ENCODE peak calls at places on chromosomes 1 and 21, in four cellular contexts. A, V, E and Y are unnamed samples. For H3K9me3 and H3K4me1, the result is how much of the 10 kb centered on the place peaks cover.

GRCh38 chr1:41371630-41372599 is 10.7 kb downstream of the FOXO6 start:
- DNase-seq in A (peak), V (no peak), E (peak), Y (peak)

GRCh38 chr1:15153184-15153841 is at the start of gene TMEM51:
- DNase-seq in A (peak), V (peak), E (peak), Y (peak)

GRCh38 chr1:58524353-58524945 is 22.1 kb downstream of the OMA1 start:
- DNase-seq in A (peak), V (no peak), E (no peak), Y (no peak)

GRCh38 chr1:86068841-86069756 is 87.5 kb downstream of the COL24A1 start:
- DNase-seq in A (peak), V (no peak), E (no peak), Y (peak)

GRCh38 chr1:36866168-36866814 is 168.0 kb downstream of the GRIK3 start:
- DNase-seq in A (no peak), V (no peak), E (no peak), Y (no peak)

GRCh38 chr1:223551610-223552009 is 113.9 kb downstream of the CAPN8 start:
- DNase-seq in A (peak), V (no peak), E (no peak), Y (no peak)

GRCh38 chr1:94734963-94735899 is 84.9 kb upstream of the SLC44A3 start:
- DNase-seq in A (peak), V (peak), E (no peak), Y (peak)

GRCh38 chr1:182389619-182390047 is 2.0 kb downstream of the GLUL start:
- DNase-seq in A (no peak), V (peak), E (no peak), Y (no peak)

GRCh38 chr1:116461723-116462122 is 88.7 kb downstream of the ATP1A1 start:
- DNase-seq in A (no peak), V (no peak), E (no peak), Y (no peak)

GRCh38 chr1:107430540-107431228 is 289.8 kb downstream of the NTNG1 start:
- DNase-seq in A (peak), V (no peak), E (no peak), Y (no peak)

GRCh38 chr1:167681497-167682102 is 40.2 kb upstream of the MPZL1 start:
- DNase-seq in A (no peak), V (peak), E (no peak), Y (no peak)

GRCh38 chr1:205967555-205968335 is 24.5 kb upstream of the SLC26A9 start:
- DNase-seq in A (no peak), V (no peak), E (no peak), Y (no peak)

GRCh38 chr1:183989078-183989577 is 48.4 kb downstream of the COLGALT2 start:
- DNase-seq in A (peak), V (peak), E (no peak), Y (peak)

GRCh38 chr1:224213438-224214119 is 30.5 kb downstream of the DEGS1 start:
- DNase-seq in A (no peak), V (no peak), E (peak), Y (no peak)

GRCh38 chr1:8285103-8285502 is 32.8 kb upstream of the SLC45A1 start:
- DNase-seq in A (no peak), V (no peak), E (no peak), Y (no peak)

GRCh38 chr1:58664881-58665280 is 35.0 kb downstream of the MYSM1 start:
- DNase-seq in A (no peak), V (no peak), E (no peak), Y (no peak)

GRCh38 chr1:178513278-178513983 is 522 bp downstream of the TEX35 start:
- DNase-seq in A (peak), V (no peak), E (no peak), Y (peak)

GRCh38 chr1:232383455-232384074 is 246.4 kb downstream of the SIPA1L2 start:
- DNase-seq in A (peak), V (no peak), E (no peak), Y (no peak)

GRCh38 chr1:197144570-197145325 is 1.7 kb downstream of the ASPM start:
- DNase-seq in A (peak), V (no peak), E (no peak), Y (no peak)

GRCh38 chr1:212110617-212111016 is 75.1 kb downstream of the DTL start:
- DNase-seq in A (peak), V (no peak), E (no peak), Y (no peak)

GRCh38 chr21:40837456-40837855 is 9.5 kb downstream of the DSCAM start:
- DNase-seq in A (no peak), V (no peak), E (no peak), Y (no peak)

GRCh38 chr1:18575620-18576019 is 55.0 kb upstream of the PAX7 start:
- DNase-seq in A (no peak), V (no peak), E (peak), Y (peak)

GRCh38 chr1:89873250-89873649 is 52.4 kb downstream of the LRRC8D start:
- DNase-seq in A (no peak), V (no peak), E (no peak), Y (no peak)

GRCh38 chr1:227766015-227766634 is 30.9 kb downstream of the SNAP47 start:
- DNase-seq in A (no peak), V (peak), E (no peak), Y (no peak)
- H3K9me3 ChIP-seq in A (under half), V (under half), E (under half), Y (under half)

GRCh38 chr1:5751833-5752714 is 240.2 kb downstream of the NPHP4 start:
- DNase-seq in A (no peak), V (peak), E (no peak), Y (peak)

GRCh38 chr1:5753431-5754078 is 238.7 kb downstream of the NPHP4 start:
- DNase-seq in A (no peak), V (peak), E (no peak), Y (peak)

GRCh38 chr1:5754079-5754431 is 238.2 kb downstream of the NPHP4 start:
- DNase-seq in A (no peak), V (peak), E (peak), Y (no peak)

GRCh38 chr1:5751171-5751556 is 241.1 kb downstream of the NPHP4 start:
- DNase-seq in A (no peak), V (no peak), E (peak), Y (peak)

GRCh38 chr1:5752715-5753330 is 239.4 kb downstream of the NPHP4 start:
- DNase-seq in A (no peak), V (peak), E (no peak), Y (peak)
- H3K4me1 ChIP-seq in A (under half), V (under half), E (under half), Y (under half)

GRCh38 chr1:246609632-246610031 is 43.4 kb downstream of the CNST start:
- DNase-seq in A (no peak), V (no peak), E (no peak), Y (no peak)

GRCh38 chr1:246608616-246609376 is 42.5 kb downstream of the CNST start:
- DNase-seq in A (peak), V (peak), E (no peak), Y (no peak)

GRCh38 chr1:246613131-246613758 is 47.0 kb downstream of the CNST start:
- DNase-seq in A (no peak), V (no peak), E (no peak), Y (no peak)

GRCh38 chr1:246602194-246602593 is 35.9 kb downstream of the CNST start:
- DNase-seq in A (no peak), V (no peak), E (no peak), Y (no peak)

DNA sequence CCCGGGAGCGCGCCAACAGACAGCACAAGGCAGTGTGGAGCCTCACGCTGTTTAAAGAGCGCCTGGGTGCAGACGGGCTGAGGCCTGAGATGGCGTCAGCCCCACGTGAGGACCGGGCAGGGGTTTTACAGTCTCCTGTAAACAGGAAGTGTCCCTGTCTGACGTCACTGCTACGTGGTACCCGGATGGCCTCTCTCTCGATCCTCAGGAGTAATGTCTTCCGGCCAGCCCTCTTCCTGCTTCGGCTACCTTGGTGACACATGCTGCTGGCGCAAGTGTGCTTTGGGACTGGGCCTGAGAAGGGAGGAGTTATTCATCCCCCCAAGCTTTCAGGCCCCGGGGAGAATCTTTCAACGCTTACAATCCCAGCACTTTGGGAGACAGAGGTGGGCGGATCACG is 41.2 kb downstream of the CNST start:
- DNase-seq in A (no peak), V (no peak), E (no peak), Y (no peak)
- H3K9me3 ChIP-seq in A (under half), V (under half), E (under half), Y (under half)

GRCh38 chr1:157487430-157487829 is 64.9 kb downstream of the FCRL5 start:
- DNase-seq in A (no peak), V (no peak), E (no peak), Y (no peak)
- H3K4me1 ChIP-seq in A (under half), V (under half), E (under half), Y (under half)

GRCh38 chr1:160605205-160605604 is 25.9 kb upstream of the CD84 start:
- DNase-seq in A (no peak), V (no peak), E (no peak), Y (no peak)
- H3K9me3 ChIP-seq in A (under half), V (under half), E (under half), Y (under half)

GRCh38 chr1:161070737-161071136 is 1.0 kb upstream of the ARHGAP30 start:
- DNase-seq in A (no peak), V (no peak), E (no peak), Y (no peak)

GRCh38 chr1:161069731-161070270 is at the start of gene ARHGAP30:
- DNase-seq in A (no peak), V (peak), E (no peak), Y (peak)

GRCh38 chr1:161069201-161069685 is 448 bp downstream of the ARHGAP30 start:
- DNase-seq in A (no peak), V (no peak), E (no peak), Y (peak)

GRCh38 chr1:161066694-161067093 is 3.0 kb downstream of the ARHGAP30 start:
- DNase-seq in A (no peak), V (no peak), E (no peak), Y (no peak)

DNA sequence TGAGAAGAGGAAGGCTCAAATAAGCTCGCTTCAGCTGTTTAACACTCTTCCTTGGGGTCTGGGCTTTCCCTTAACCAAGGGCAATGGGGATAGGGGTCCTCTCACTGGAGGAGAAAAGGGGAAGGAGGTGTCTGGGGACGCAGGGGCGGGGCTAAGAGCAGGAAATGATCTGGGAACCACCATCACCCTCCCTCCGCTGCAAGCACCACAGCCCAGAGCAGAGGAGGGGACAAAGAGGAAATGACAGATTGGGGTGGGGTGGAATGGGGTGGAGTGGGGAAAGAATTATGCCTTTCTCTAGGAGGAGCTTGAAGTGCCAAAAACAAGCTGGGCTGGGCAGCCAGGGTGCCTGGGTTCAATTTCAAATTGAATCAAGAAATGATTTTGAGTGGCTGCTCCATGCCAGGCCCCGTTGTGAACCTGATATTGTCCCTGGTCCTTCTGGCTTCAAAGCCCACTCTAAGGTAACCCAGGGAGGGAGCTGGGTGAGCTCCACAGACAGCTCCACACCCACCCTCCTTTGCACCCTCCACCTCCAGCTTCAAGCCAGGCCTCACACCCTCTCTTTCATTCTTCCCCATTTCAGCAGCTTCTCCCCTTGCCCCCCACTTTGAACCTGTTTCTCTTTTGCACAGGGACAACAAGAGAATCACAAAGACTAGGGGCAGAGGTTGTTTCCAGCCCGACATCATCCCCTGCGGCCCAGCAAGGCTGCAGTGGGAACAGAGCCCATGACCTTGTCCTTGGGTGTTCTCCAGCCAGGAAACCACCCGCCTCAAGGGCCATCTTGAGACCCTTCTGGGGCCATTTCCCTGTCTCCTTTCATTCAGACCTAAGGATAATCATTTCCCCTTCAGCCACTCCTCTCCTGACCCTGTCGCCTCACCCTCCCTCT is 1.1 kb downstream of the ARHGAP30 start:
- DNase-seq in A (no peak), V (peak), E (no peak), Y (peak)
- H3K4me1 ChIP-seq in A (under half), V (under half), E (under half), Y (under half)